ENCODE peak calls at places on chromosomes 2 and 18, in nine cellular contexts. One of them, this sample, is unnamed.

GRCh38 chr2:62423235-62423634 is 82.8 kb downstream of the TMEM17 start:
- DNase-seq in mesendoderm: peak; percentile 69
- DNase-seq in Caki2: no peak
- DNase-seq in neural crest cell: no peak
- DNase-seq in AML-193: no peak
- DNase-seq in prostate gland: no peak
- DNase-seq in NCI-H2081: no peak
- DNase-seq in GM04503: peak; percentile 4
- DNase-seq in stimulated activated CD8-positive, alpha-beta memory T cell treated with anti-CD3 and anti-CD28 coated beads, Interleukin-2, amount 100 ng/mL, for 48 hours: no peak
- DNase-seq in this sample: no peak

GRCh38 chr2:205642562-205643350 is 39.5 kb upstream of the NRP2 start:
- DNase-seq in stimulated activated CD8-positive, alpha-beta memory T cell treated with anti-CD3 and anti-CD28 coated beads, Interleukin-2, amount 100 ng/mL, for 48 hours: no peak
- DNase-seq in AML-193: no peak
- DNase-seq in GM04503: no peak
- DNase-seq in NCI-H2081: no peak
- DNase-seq in mesendoderm: no peak
- DNase-seq in prostate gland: no peak
- DNase-seq in Caki2: no peak
- DNase-seq in neural crest cell: no peak
- DNase-seq in this sample: no peak

GRCh38 chr2:183541766-183542165 is 417.5 kb downstream of the NUP35 start:
- DNase-seq in stimulated activated CD8-positive, alpha-beta memory T cell treated with anti-CD3 and anti-CD28 coated beads, Interleukin-2, amount 100 ng/mL, for 48 hours: no peak
- DNase-seq in Caki2: peak; percentile 46
- DNase-seq in GM04503: no peak
- DNase-seq in prostate gland: no peak
- DNase-seq in mesendoderm: no peak
- DNase-seq in NCI-H2081: no peak
- DNase-seq in neural crest cell: no peak
- DNase-seq in AML-193: no peak
- DNase-seq in this sample: no peak

GRCh38 chr2:239461551-239462515 is 61.0 kb upstream of the HDAC4 start:
- DNase-seq in mesendoderm: no peak
- DNase-seq in neural crest cell: no peak
- DNase-seq in Caki2: no peak
- DNase-seq in GM04503: no peak
- DNase-seq in NCI-H2081: no peak
- DNase-seq in prostate gland: no peak
- DNase-seq in stimulated activated CD8-positive, alpha-beta memory T cell treated with anti-CD3 and anti-CD28 coated beads, Interleukin-2, amount 100 ng/mL, for 48 hours: no peak
- DNase-seq in AML-193: no peak
- DNase-seq in this sample: no peak

GRCh38 chr2:64773461-64774118 is 119.9 kb upstream of the SERTAD2 start:
- DNase-seq in mesendoderm: no peak
- DNase-seq in AML-193: no peak
- DNase-seq in stimulated activated CD8-positive, alpha-beta memory T cell treated with anti-CD3 and anti-CD28 coated beads, Interleukin-2, amount 100 ng/mL, for 48 hours: no peak
- DNase-seq in Caki2: no peak
- DNase-seq in GM04503: no peak
- DNase-seq in neural crest cell: no peak
- DNase-seq in prostate gland: no peak
- DNase-seq in NCI-H2081: no peak
- DNase-seq in this sample: no peak

GRCh38 chr18:24094561-24094960 is 44.3 kb upstream of the CABYR start:
- DNase-seq in Caki2: no peak
- DNase-seq in GM04503: no peak
- DNase-seq in mesendoderm: no peak
- DNase-seq in AML-193: no peak
- DNase-seq in neural crest cell: no peak
- DNase-seq in prostate gland: no peak
- DNase-seq in NCI-H2081: no peak
- DNase-seq in stimulated activated CD8-positive, alpha-beta memory T cell treated with anti-CD3 and anti-CD28 coated beads, Interleukin-2, amount 100 ng/mL, for 48 hours: no peak
- DNase-seq in this sample: peak; percentile 70

GRCh38 chr2:143458258-143458954 is 329.2 kb downstream of the ARHGAP15 start:
- DNase-seq in Caki2: peak; percentile 25
- DNase-seq in NCI-H2081: no peak
- DNase-seq in mesendoderm: no peak
- DNase-seq in neural crest cell: no peak
- DNase-seq in prostate gland: no peak
- DNase-seq in stimulated activated CD8-positive, alpha-beta memory T cell treated with anti-CD3 and anti-CD28 coated beads, Interleukin-2, amount 100 ng/mL, for 48 hours: no peak
- DNase-seq in AML-193: no peak
- DNase-seq in GM04503: no peak
- DNase-seq in this sample: no peak

GRCh38 chr2:101063352-101063751 is 61.3 kb downstream of the RPL31 start:
- DNase-seq in Caki2: peak; percentile 84
- DNase-seq in NCI-H2081: no peak
- DNase-seq in AML-193: no peak
- DNase-seq in stimulated activated CD8-positive, alpha-beta memory T cell treated with anti-CD3 and anti-CD28 coated beads, Interleukin-2, amount 100 ng/mL, for 48 hours: no peak
- DNase-seq in neural crest cell: no peak
- DNase-seq in GM04503: peak; percentile 72
- DNase-seq in mesendoderm: no peak
- DNase-seq in prostate gland: no peak
- DNase-seq in this sample: no peak

GRCh38 chr2:164757934-164758695 is 83.5 kb downstream of the COBLL1 start:
- DNase-seq in neural crest cell: no peak
- DNase-seq in prostate gland: peak; percentile 37
- DNase-seq in AML-193: peak; percentile 88
- DNase-seq in stimulated activated CD8-positive, alpha-beta memory T cell treated with anti-CD3 and anti-CD28 coated beads, Interleukin-2, amount 100 ng/mL, for 48 hours: no peak
- DNase-seq in NCI-H2081: no peak
- DNase-seq in mesendoderm: no peak
- DNase-seq in GM04503: peak; percentile 19
- DNase-seq in Caki2: no peak
- DNase-seq in this sample: peak; percentile 50

GRCh38 chr18:77123313-77124231 is 9.0 kb downstream of the MBP start:
- DNase-seq in mesendoderm: no peak
- DNase-seq in GM04503: no peak
- DNase-seq in neural crest cell: no peak
- DNase-seq in Caki2: no peak
- DNase-seq in AML-193: no peak
- DNase-seq in stimulated activated CD8-positive, alpha-beta memory T cell treated with anti-CD3 and anti-CD28 coated beads, Interleukin-2, amount 100 ng/mL, for 48 hours: no peak
- DNase-seq in prostate gland: no peak
- DNase-seq in NCI-H2081: no peak
- DNase-seq in this sample: no peak

GRCh38 chr2:15112216-15112615 is 448.9 kb downstream of the NBAS start:
- DNase-seq in stimulated activated CD8-positive, alpha-beta memory T cell treated with anti-CD3 and anti-CD28 coated beads, Interleukin-2, amount 100 ng/mL, for 48 hours: no peak
- DNase-seq in prostate gland: no peak
- DNase-seq in neural crest cell: no peak
- DNase-seq in AML-193: no peak
- DNase-seq in NCI-H2081: no peak
- DNase-seq in Caki2: peak; percentile 12
- DNase-seq in mesendoderm: peak; percentile 53
- DNase-seq in GM04503: no peak
- DNase-seq in this sample: peak; percentile 16

GRCh38 chr2:105678346-105678745 is 66.4 kb upstream of the NCK2 start:
- DNase-seq in AML-193: no peak
- DNase-seq in mesendoderm: no peak
- DNase-seq in stimulated activated CD8-positive, alpha-beta memory T cell treated with anti-CD3 and anti-CD28 coated beads, Interleukin-2, amount 100 ng/mL, for 48 hours: no peak
- DNase-seq in GM04503: no peak
- DNase-seq in prostate gland: no peak
- DNase-seq in Caki2: no peak
- DNase-seq in neural crest cell: no peak
- DNase-seq in NCI-H2081: no peak
- DNase-seq in this sample: no peak